ENCODE peak calls at places on chromosomes 5 and 9, in eight cellular contexts. One of them, this sample, is unnamed.

GRCh38 chr9:101536938-101537337 is 3.3 kb downstream of the RNF20 start:
- DNase-seq in AG10803: peak
- DNase-seq in heart right ventricle: no peak
- DNase-seq in AG09309: no peak
- DNase-seq in fibroblast of pulmonary artery: peak
- DNase-seq in gastrocnemius medialis: no peak
- DNase-seq in GM12865: peak
- DNase-seq in mammary epithelial cell: peak
- DNase-seq in this sample: peak

GRCh38 chr5:174529925-174530681 is 194.3 kb upstream of the MSX2 start:
- DNase-seq in AG09309: no peak
- DNase-seq in AG10803: no peak
- DNase-seq in heart right ventricle: no peak
- DNase-seq in fibroblast of pulmonary artery: no peak
- DNase-seq in mammary epithelial cell: peak
- DNase-seq in GM12865: no peak
- DNase-seq in gastrocnemius medialis: no peak
- DNase-seq in this sample: no peak

GRCh38 chr5:129541648-129542251 is 81.7 kb downstream of the ADAMTS19 start:
- DNase-seq in AG09309: no peak
- DNase-seq in gastrocnemius medialis: no peak
- DNase-seq in fibroblast of pulmonary artery: peak
- DNase-seq in AG10803: no peak
- DNase-seq in GM12865: peak
- DNase-seq in mammary epithelial cell: peak
- DNase-seq in heart right ventricle: no peak
- DNase-seq in this sample: peak

GRCh38 chr5:141914154-141914743 is 9.4 kb upstream of the DELE1 start:
- DNase-seq in heart right ventricle: peak
- DNase-seq in AG09309: no peak
- DNase-seq in GM12865: no peak
- DNase-seq in gastrocnemius medialis: peak
- DNase-seq in fibroblast of pulmonary artery: peak
- DNase-seq in mammary epithelial cell: no peak
- DNase-seq in AG10803: no peak
- DNase-seq in this sample: peak

GRCh38 chr5:160347453-160347852 is 23.0 kb downstream of the C1QTNF2 start:
- DNase-seq in heart right ventricle: peak
- DNase-seq in fibroblast of pulmonary artery: no peak
- DNase-seq in AG10803: no peak
- DNase-seq in mammary epithelial cell: no peak
- DNase-seq in gastrocnemius medialis: no peak
- DNase-seq in GM12865: no peak
- DNase-seq in AG09309: no peak
- DNase-seq in this sample: no peak

GRCh38 chr9:128947423-128948310 is at the start of the genes DOLK and NUP188:
- DNase-seq in AG10803: peak
- DNase-seq in fibroblast of pulmonary artery: peak
- DNase-seq in mammary epithelial cell: peak
- DNase-seq in heart right ventricle: peak
- DNase-seq in AG09309: peak
- DNase-seq in GM12865: peak
- DNase-seq in gastrocnemius medialis: peak
- DNase-seq in this sample: peak

GRCh38 chr5:31854181-31854624 is 215.3 kb downstream of the PDZD2 start:
- DNase-seq in mammary epithelial cell: peak
- DNase-seq in heart right ventricle: peak
- DNase-seq in AG10803: peak
- DNase-seq in AG09309: no peak
- DNase-seq in gastrocnemius medialis: no peak
- DNase-seq in GM12865: no peak
- DNase-seq in fibroblast of pulmonary artery: peak
- DNase-seq in this sample: peak

GRCh38 chr5:110865400-110866094 is 126.7 kb downstream of the SLC25A46 start:
- DNase-seq in gastrocnemius medialis: no peak
- DNase-seq in mammary epithelial cell: peak
- DNase-seq in AG09309: no peak
- DNase-seq in AG10803: peak
- DNase-seq in heart right ventricle: no peak
- DNase-seq in GM12865: peak
- DNase-seq in fibroblast of pulmonary artery: peak
- DNase-seq in this sample: peak

GRCh38 chr9:68426755-68427154 is 70.3 kb downstream of the PGM5 start:
- DNase-seq in GM12865: no peak
- DNase-seq in AG09309: no peak
- DNase-seq in AG10803: no peak
- DNase-seq in heart right ventricle: no peak
- DNase-seq in mammary epithelial cell: no peak
- DNase-seq in gastrocnemius medialis: no peak
- DNase-seq in fibroblast of pulmonary artery: no peak
- DNase-seq in this sample: no peak

GRCh38 chr5:10031817-10032216 is 217.9 kb downstream of the ATPSCKMT start:
- DNase-seq in fibroblast of pulmonary artery: no peak
- DNase-seq in AG10803: no peak
- DNase-seq in GM12865: no peak
- DNase-seq in mammary epithelial cell: no peak
- DNase-seq in gastrocnemius medialis: no peak
- DNase-seq in heart right ventricle: no peak
- DNase-seq in AG09309: no peak
- DNase-seq in this sample: no peak
- TF ChIP-seq CTCF in fibroblast of pulmonary artery: no peak
- TF ChIP-seq CTCF in AG10803: no peak
- TF ChIP-seq CTCF in GM12865: no peak
- TF ChIP-seq CTCF in mammary epithelial cell: no peak
- TF ChIP-seq CTCF in gastrocnemius medialis: no peak
- TF ChIP-seq CTCF in heart right ventricle: no peak
- TF ChIP-seq CTCF in AG09309: peak
- TF ChIP-seq CTCF in this sample: peak

DNA sequence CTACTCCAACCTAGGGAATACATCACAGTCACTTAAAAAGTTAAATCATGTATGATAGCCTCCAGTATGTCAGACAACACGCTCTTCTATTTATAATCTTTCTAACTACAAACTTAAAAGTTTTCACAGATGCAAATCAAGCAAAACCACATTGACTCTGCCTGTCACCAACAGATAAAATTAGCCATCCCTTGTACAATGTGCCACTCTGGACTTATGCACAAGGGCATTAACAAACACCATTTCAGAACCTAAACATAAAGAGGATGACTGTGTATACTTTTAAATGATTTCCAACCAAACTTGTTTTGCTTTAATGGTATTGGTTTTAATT is 14.7 kb downstream of the ERP44 start:
- DNase-seq in heart right ventricle: no peak
- DNase-seq in AG09309: no peak
- DNase-seq in mammary epithelial cell: no peak
- DNase-seq in AG10803: no peak
- DNase-seq in fibroblast of pulmonary artery: no peak
- DNase-seq in GM12865: peak
- DNase-seq in gastrocnemius medialis: no peak
- DNase-seq in this sample: no peak
- H3K4me3 ChIP-seq in heart right ventricle: no peak
- H3K4me3 ChIP-seq in AG09309: no peak
- H3K4me3 ChIP-seq in mammary epithelial cell: no peak
- H3K4me3 ChIP-seq in AG10803: no peak
- H3K4me3 ChIP-seq in fibroblast of pulmonary artery: no peak
- H3K4me3 ChIP-seq in GM12865: peak
- H3K4me3 ChIP-seq in gastrocnemius medialis: no peak
- H3K4me3 ChIP-seq in this sample: no peak

GRCh38 chr9:71634753-71635152 is 133.6 kb downstream of the CEMIP2 start:
- DNase-seq in AG10803: no peak
- DNase-seq in fibroblast of pulmonary artery: no peak
- DNase-seq in heart right ventricle: no peak
- DNase-seq in gastrocnemius medialis: no peak
- DNase-seq in mammary epithelial cell: no peak
- DNase-seq in AG09309: no peak
- DNase-seq in GM12865: no peak
- DNase-seq in this sample: no peak
- TF ChIP-seq CTCF in AG10803: no peak
- TF ChIP-seq CTCF in fibroblast of pulmonary artery: no peak
- TF ChIP-seq CTCF in heart right ventricle: no peak
- TF ChIP-seq CTCF in gastrocnemius medialis: no peak
- TF ChIP-seq CTCF in mammary epithelial cell: no peak
- TF ChIP-seq CTCF in AG09309: no peak
- TF ChIP-seq CTCF in GM12865: no peak
- TF ChIP-seq CTCF in this sample: no peak

DNA sequence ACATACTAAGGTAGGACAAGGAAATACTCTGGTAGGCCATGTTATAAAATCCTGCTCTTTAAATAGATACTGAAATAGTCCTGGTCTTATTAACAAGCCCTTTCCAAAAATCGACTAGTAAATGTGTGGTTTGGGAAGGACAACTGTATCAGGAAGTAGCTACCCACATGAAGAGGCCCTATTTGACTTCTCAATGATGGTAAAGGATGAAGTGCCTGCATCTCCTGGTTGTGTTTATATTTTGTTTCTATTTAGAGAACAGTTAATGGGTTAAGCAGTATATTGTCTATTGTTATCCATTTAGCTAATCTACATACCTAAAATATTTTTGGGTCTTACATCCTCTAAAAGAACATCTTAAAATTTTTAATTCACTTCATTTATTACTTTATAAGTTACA is 12.5 kb downstream of the GDF9 start:
- DNase-seq in gastrocnemius medialis: no peak
- DNase-seq in mammary epithelial cell: no peak
- DNase-seq in heart right ventricle: no peak
- DNase-seq in fibroblast of pulmonary artery: no peak
- DNase-seq in AG10803: no peak
- DNase-seq in GM12865: no peak
- DNase-seq in AG09309: no peak
- DNase-seq in this sample: no peak
- H3K4me3 ChIP-seq in gastrocnemius medialis: no peak
- H3K4me3 ChIP-seq in mammary epithelial cell: no peak
- H3K4me3 ChIP-seq in heart right ventricle: no peak
- H3K4me3 ChIP-seq in fibroblast of pulmonary artery: no peak
- H3K4me3 ChIP-seq in AG10803: no peak
- H3K4me3 ChIP-seq in GM12865: no peak
- H3K4me3 ChIP-seq in AG09309: no peak
- H3K4me3 ChIP-seq in this sample: no peak